ENCODE peak calls at places on chromosomes 2 and 18, in five cellular contexts. S, Y, B, V and Q are unnamed samples.

GRCh38 chr2:146003337-146003736 is 1483.4 kb upstream of the ZEB2 start:
- DNase-seq in V (no peak), Y (no peak), S (no peak), B (no peak), Q (no peak)

GRCh38 chr18:62324917-62325805 is at the start of gene TNFRSF11A:
- DNase-seq in B (peak), S (peak), V (no peak), Y (peak), Q (peak)

GRCh38 chr2:38591152-38591551 is 11.6 kb downstream of the HNRNPLL start:
- DNase-seq in V (no peak), S (no peak), B (no peak), Y (no peak), Q (no peak)

GRCh38 chr2:117738991-117739839 is 75.3 kb upstream of the DDX18 start:
- DNase-seq in Y (no peak), V (no peak), S (no peak), B (no peak), Q (no peak)

GRCh38 chr2:127721311-127721977 is 20.1 kb downstream of the SFT2D3 start:
- DNase-seq in V (no peak), Y (no peak), B (no peak), S (no peak), Q (peak)

GRCh38 chr18:3224223-3224622 is 4.5 kb upstream of the MYOM1 start:
- DNase-seq in Y (no peak), V (no peak), S (no peak), B (no peak), Q (no peak)

GRCh38 chr2:39216495-39217191 is 27.1 kb downstream of the CDKL4 start:
- DNase-seq in V (no peak), B (no peak), Y (no peak), S (no peak), Q (no peak)

GRCh38 chr18:9539283-9539682 is 64.0 kb downstream of the RALBP1 start:
- DNase-seq in Y (peak), V (no peak), B (no peak), S (no peak), Q (peak)

GRCh38 chr18:68267583-68267982 is 447.3 kb downstream of the TMX3 start:
- DNase-seq in Y (peak), V (no peak), B (no peak), S (no peak), Q (peak)

GRCh38 chr2:121151311-121152109 is 133.5 kb downstream of the TFCP2L1 start:
- DNase-seq in S (no peak), B (peak), V (no peak), Y (peak), Q (peak)

GRCh38 chr2:69989422-69990128 is 28.1 kb upstream of the ASPRV1 start:
- DNase-seq in V (peak), Y (peak), B (peak), S (no peak), Q (no peak)

GRCh38 chr2:47269316-47270232 is 114.5 kb upstream of the STPG4 start:
- DNase-seq in V (peak), S (no peak), B (peak), Y (peak), Q (peak)

GRCh38 chr18:61771861-61772260 is 120.9 kb downstream of the RNF152 start:
- DNase-seq in Y (no peak), V (no peak), B (no peak), S (no peak), Q (no peak)

GRCh38 chr18:8701546-8702118 is 3.7 kb upstream of the MTCL1 start:
- DNase-seq in V (no peak), S (no peak), Y (peak), B (no peak), Q (peak)

GRCh38 chr2:159936471-159936870 is 125.9 kb downstream of the PLA2R1 start:
- DNase-seq in S (peak), Y (no peak), B (no peak), V (no peak), Q (no peak)

GRCh38 chr2:42327125-42327524 is 33.9 kb downstream of the COX7A2L start:
- DNase-seq in B (no peak), V (no peak), S (peak), Y (no peak), Q (peak)
- H3K27ac ChIP-seq in B (no peak), V (no peak), S (no peak), Y (no peak), Q (no peak)

GRCh38 chr18:57797209-57797651 is 5.9 kb downstream of the ATP8B1 start:
- DNase-seq in Y (no peak), S (no peak), B (no peak), V (no peak), Q (no peak)
- H3K27ac ChIP-seq in Y (no peak), S (no peak), B (no peak), V (no peak), Q (no peak)

DNA sequence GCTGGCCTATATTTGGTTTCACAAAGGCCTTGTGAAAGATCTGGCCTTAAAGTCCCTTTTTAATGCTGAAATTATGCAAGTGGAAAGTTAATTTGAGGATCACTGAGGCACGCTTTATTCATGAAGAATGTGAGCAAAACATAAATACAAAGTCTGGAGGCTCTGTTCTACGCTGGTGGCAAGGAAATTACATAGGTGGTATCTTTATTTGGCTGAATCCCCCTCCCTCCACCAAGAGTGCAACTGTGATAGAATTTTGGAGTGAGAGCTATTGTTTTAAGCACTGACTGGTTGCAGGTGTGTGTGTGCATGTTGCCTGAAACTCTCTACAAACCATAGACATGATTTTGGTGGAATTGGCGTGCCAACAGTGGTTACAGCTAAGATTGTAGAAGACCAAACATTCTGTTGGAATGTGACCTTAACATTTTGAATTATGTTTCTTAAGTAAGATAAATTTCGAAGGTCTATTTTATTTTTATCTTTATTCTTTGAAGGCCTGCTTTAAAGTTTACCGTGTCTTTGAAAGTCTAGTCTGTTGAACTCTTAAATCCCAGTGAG is 114.3 kb downstream of the SPTBN1 start:
- DNase-seq in Y (no peak), S (no peak), B (no peak), V (no peak), Q (no peak)
- H3K27ac ChIP-seq in Y (peak), S (peak), B (peak), V (no peak), Q (peak)

DNA sequence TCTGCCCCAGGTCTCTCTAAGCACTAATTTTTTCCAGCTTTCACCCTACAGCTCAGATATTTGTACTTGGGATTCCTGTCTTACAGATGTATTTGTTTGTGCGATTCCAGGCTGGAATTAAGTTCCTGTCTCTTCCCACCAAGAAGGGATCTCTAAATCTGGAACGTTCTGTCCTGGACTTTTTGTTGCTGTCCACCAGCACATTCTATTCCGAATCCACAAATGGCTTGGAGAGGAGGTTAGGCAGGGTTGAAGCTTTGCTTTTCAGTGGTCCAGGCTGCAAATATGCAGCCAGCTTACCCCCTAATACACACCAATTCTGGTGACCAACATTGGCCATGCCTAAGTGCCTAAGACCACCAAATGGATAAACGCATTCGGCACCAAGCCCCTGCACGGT is 315.0 kb downstream of the TNS1 start:
- DNase-seq in V (no peak), S (no peak), Y (no peak), B (no peak), Q (no peak)
- H3K27ac ChIP-seq in V (no peak), S (no peak), Y (no peak), B (no peak), Q (no peak)